ENCODE peak calls at places on chromosome 1, in eight cellular contexts. One of them, this sample, is unnamed.

GRCh38 chr1:25874635-25875153 is 814 bp downstream of the PAQR7 start:
- DNase-seq in mammary epithelial cell: no peak
- DNase-seq in foreskin fibroblast: no peak
- DNase-seq in AG10803: no peak
- DNase-seq in right lobe of liver: no peak
- DNase-seq in astrocyte of the spinal cord: no peak
- DNase-seq in Peyer's patch: no peak
- DNase-seq in GM23338: no peak
- DNase-seq in this sample: no peak

GRCh38 chr1:3504151-3504822 is 49.8 kb downstream of the ARHGEF16 start:
- DNase-seq in mammary epithelial cell: peak
- DNase-seq in foreskin fibroblast: peak
- DNase-seq in AG10803: peak
- DNase-seq in right lobe of liver: no peak
- DNase-seq in astrocyte of the spinal cord: peak
- DNase-seq in Peyer's patch: no peak
- DNase-seq in GM23338: no peak
- DNase-seq in this sample: peak

GRCh38 chr1:234497589-234497988 is 18.6 kb upstream of the TARBP1 start:
- DNase-seq in mammary epithelial cell: no peak
- DNase-seq in foreskin fibroblast: no peak
- DNase-seq in AG10803: no peak
- DNase-seq in right lobe of liver: no peak
- DNase-seq in astrocyte of the spinal cord: no peak
- DNase-seq in Peyer's patch: no peak
- DNase-seq in GM23338: no peak
- DNase-seq in this sample: no peak

GRCh38 chr1:160645386-160646063 is 1.3 kb downstream of the SLAMF1 start:
- DNase-seq in mammary epithelial cell: no peak
- DNase-seq in foreskin fibroblast: no peak
- DNase-seq in AG10803: no peak
- DNase-seq in right lobe of liver: no peak
- DNase-seq in astrocyte of the spinal cord: no peak
- DNase-seq in Peyer's patch: no peak
- DNase-seq in GM23338: no peak
- DNase-seq in this sample: no peak

GRCh38 chr1:228977307-228977706 is 242.0 kb downstream of the RHOU start:
- DNase-seq in mammary epithelial cell: no peak
- DNase-seq in foreskin fibroblast: no peak
- DNase-seq in AG10803: no peak
- DNase-seq in right lobe of liver: no peak
- DNase-seq in astrocyte of the spinal cord: no peak
- DNase-seq in Peyer's patch: no peak
- DNase-seq in GM23338: no peak
- DNase-seq in this sample: no peak

GRCh38 chr1:213983589-213984386 is 4.0 kb upstream of the PROX1 start:
- DNase-seq in mammary epithelial cell: no peak
- DNase-seq in foreskin fibroblast: no peak
- DNase-seq in AG10803: no peak
- DNase-seq in right lobe of liver: peak
- DNase-seq in astrocyte of the spinal cord: no peak
- DNase-seq in Peyer's patch: no peak
- DNase-seq in GM23338: peak
- DNase-seq in this sample: no peak

GRCh38 chr1:55584521-55585401 is 369.6 kb upstream of the USP24 start:
- DNase-seq in mammary epithelial cell: peak
- DNase-seq in foreskin fibroblast: peak
- DNase-seq in AG10803: peak
- DNase-seq in right lobe of liver: no peak
- DNase-seq in astrocyte of the spinal cord: peak
- DNase-seq in Peyer's patch: no peak
- DNase-seq in GM23338: peak
- DNase-seq in this sample: peak

GRCh38 chr1:12519708-12520364 is 98.2 kb downstream of the DHRS3 start:
- DNase-seq in mammary epithelial cell: no peak
- DNase-seq in foreskin fibroblast: no peak
- DNase-seq in AG10803: no peak
- DNase-seq in right lobe of liver: no peak
- DNase-seq in astrocyte of the spinal cord: no peak
- DNase-seq in Peyer's patch: no peak
- DNase-seq in GM23338: no peak
- DNase-seq in this sample: no peak

GRCh38 chr1:204640578-204640977 is 45.0 kb downstream of the LRRN2 start:
- DNase-seq in mammary epithelial cell: no peak
- DNase-seq in foreskin fibroblast: no peak
- DNase-seq in AG10803: no peak
- DNase-seq in right lobe of liver: no peak
- DNase-seq in astrocyte of the spinal cord: no peak
- DNase-seq in Peyer's patch: no peak
- DNase-seq in GM23338: no peak
- DNase-seq in this sample: no peak

GRCh38 chr1:22142315-22143064 is 407 bp downstream of the WNT4 start:
- DNase-seq in mammary epithelial cell: peak
- DNase-seq in foreskin fibroblast: no peak
- DNase-seq in AG10803: peak
- DNase-seq in right lobe of liver: no peak
- DNase-seq in astrocyte of the spinal cord: peak
- DNase-seq in Peyer's patch: no peak
- DNase-seq in GM23338: peak
- DNase-seq in this sample: no peak

GRCh38 chr1:162849711-162850110 is 11.3 kb downstream of the CCDC190 start:
- DNase-seq in mammary epithelial cell: no peak
- DNase-seq in foreskin fibroblast: no peak
- DNase-seq in AG10803: no peak
- DNase-seq in right lobe of liver: no peak
- DNase-seq in astrocyte of the spinal cord: no peak
- DNase-seq in Peyer's patch: no peak
- DNase-seq in GM23338: no peak
- DNase-seq in this sample: no peak

GRCh38 chr1:202671388-202671787 is 38.9 kb downstream of the SYT2 start:
- DNase-seq in mammary epithelial cell: no peak
- DNase-seq in foreskin fibroblast: no peak
- DNase-seq in AG10803: no peak
- DNase-seq in right lobe of liver: peak
- DNase-seq in astrocyte of the spinal cord: no peak
- DNase-seq in Peyer's patch: no peak
- DNase-seq in GM23338: no peak
- DNase-seq in this sample: peak

GRCh38 chr1:182674346-182675246 is 9.8 kb downstream of the RGS8 start:
- DNase-seq in mammary epithelial cell: no peak
- DNase-seq in foreskin fibroblast: no peak
- DNase-seq in AG10803: peak
- DNase-seq in right lobe of liver: no peak
- DNase-seq in astrocyte of the spinal cord: peak
- DNase-seq in Peyer's patch: no peak
- DNase-seq in GM23338: peak
- DNase-seq in this sample: peak

GRCh38 chr1:20463502-20463901 is 22.5 kb downstream of the CAMK2N1 start:
- DNase-seq in mammary epithelial cell: no peak
- DNase-seq in foreskin fibroblast: no peak
- DNase-seq in AG10803: no peak
- DNase-seq in right lobe of liver: no peak
- DNase-seq in astrocyte of the spinal cord: no peak
- DNase-seq in Peyer's patch: no peak
- DNase-seq in GM23338: no peak
- DNase-seq in this sample: no peak

GRCh38 chr1:118898702-118899101 is 89.4 kb downstream of the TBX15 start:
- DNase-seq in mammary epithelial cell: no peak
- DNase-seq in foreskin fibroblast: no peak
- DNase-seq in AG10803: no peak
- DNase-seq in right lobe of liver: no peak
- DNase-seq in astrocyte of the spinal cord: no peak
- DNase-seq in Peyer's patch: no peak
- DNase-seq in GM23338: no peak
- DNase-seq in this sample: no peak

GRCh38 chr1:100767176-100767876 is 47.8 kb downstream of the VCAM1 start:
- DNase-seq in mammary epithelial cell: peak
- DNase-seq in foreskin fibroblast: no peak
- DNase-seq in AG10803: peak
- DNase-seq in right lobe of liver: no peak
- DNase-seq in astrocyte of the spinal cord: peak
- DNase-seq in Peyer's patch: no peak
- DNase-seq in GM23338: no peak
- DNase-seq in this sample: no peak

GRCh38 chr1:96416111-96416595 is 305.4 kb upstream of the PTBP2 start:
- DNase-seq in mammary epithelial cell: peak
- DNase-seq in foreskin fibroblast: peak
- DNase-seq in AG10803: peak
- DNase-seq in right lobe of liver: no peak
- DNase-seq in astrocyte of the spinal cord: peak
- DNase-seq in Peyer's patch: no peak
- DNase-seq in GM23338: no peak
- DNase-seq in this sample: peak

GRCh38 chr1:35202048-35202719 is 9.2 kb upstream of the SFPQ start:
- DNase-seq in mammary epithelial cell: peak
- DNase-seq in foreskin fibroblast: peak
- DNase-seq in AG10803: peak
- DNase-seq in right lobe of liver: peak
- DNase-seq in astrocyte of the spinal cord: peak
- DNase-seq in Peyer's patch: peak
- DNase-seq in GM23338: peak
- DNase-seq in this sample: peak

GRCh38 chr1:180247580-180247979 is 17.5 kb downstream of the LHX4 start:
- DNase-seq in mammary epithelial cell: no peak
- DNase-seq in foreskin fibroblast: no peak
- DNase-seq in AG10803: no peak
- DNase-seq in right lobe of liver: no peak
- DNase-seq in astrocyte of the spinal cord: no peak
- DNase-seq in Peyer's patch: no peak
- DNase-seq in GM23338: no peak
- DNase-seq in this sample: no peak
- TF ChIP-seq CTCF in mammary epithelial cell: no peak
- TF ChIP-seq CTCF in foreskin fibroblast: no peak
- TF ChIP-seq CTCF in AG10803: no peak
- TF ChIP-seq CTCF in right lobe of liver: no peak
- TF ChIP-seq CTCF in astrocyte of the spinal cord: no peak
- TF ChIP-seq CTCF in Peyer's patch: no peak
- TF ChIP-seq CTCF in GM23338: no peak
- TF ChIP-seq CTCF in this sample: no peak

GRCh38 chr1:185159966-185160365 is 3.0 kb downstream of the SWT1 start:
- DNase-seq in mammary epithelial cell: peak
- DNase-seq in foreskin fibroblast: no peak
- DNase-seq in AG10803: no peak
- DNase-seq in right lobe of liver: no peak
- DNase-seq in astrocyte of the spinal cord: no peak
- DNase-seq in Peyer's patch: no peak
- DNase-seq in GM23338: no peak
- DNase-seq in this sample: no peak

GRCh38 chr1:185157599-185158469 is 867 bp downstream of the SWT1 start:
- DNase-seq in mammary epithelial cell: peak
- DNase-seq in foreskin fibroblast: peak
- DNase-seq in AG10803: no peak
- DNase-seq in right lobe of liver: no peak
- DNase-seq in astrocyte of the spinal cord: peak
- DNase-seq in Peyer's patch: no peak
- DNase-seq in GM23338: peak
- DNase-seq in this sample: no peak

GRCh38 chr1:185156321-185156853 is 366 bp downstream of the TRMT1L start:
- DNase-seq in mammary epithelial cell: no peak
- DNase-seq in foreskin fibroblast: peak
- DNase-seq in AG10803: peak
- DNase-seq in right lobe of liver: peak
- DNase-seq in astrocyte of the spinal cord: no peak
- DNase-seq in Peyer's patch: peak
- DNase-seq in GM23338: peak
- DNase-seq in this sample: peak

GRCh38 chr1:185156854-185157598 is at the start of the genes SWT1 and TRMT1L:
- DNase-seq in mammary epithelial cell: peak
- DNase-seq in foreskin fibroblast: peak
- DNase-seq in AG10803: peak
- DNase-seq in right lobe of liver: peak
- DNase-seq in astrocyte of the spinal cord: peak
- DNase-seq in Peyer's patch: peak
- DNase-seq in GM23338: peak
- DNase-seq in this sample: peak

GRCh38 chr1:185158806-185159205 is 1.8 kb downstream of the SWT1 start:
- DNase-seq in mammary epithelial cell: no peak
- DNase-seq in foreskin fibroblast: no peak
- DNase-seq in AG10803: no peak
- DNase-seq in right lobe of liver: no peak
- DNase-seq in astrocyte of the spinal cord: no peak
- DNase-seq in Peyer's patch: no peak
- DNase-seq in GM23338: no peak
- DNase-seq in this sample: no peak
- H3K4me3 ChIP-seq in mammary epithelial cell: no peak
- H3K4me3 ChIP-seq in foreskin fibroblast: no peak
- H3K4me3 ChIP-seq in AG10803: no peak
- H3K4me3 ChIP-seq in right lobe of liver: no peak
- H3K4me3 ChIP-seq in astrocyte of the spinal cord: no peak
- H3K4me3 ChIP-seq in Peyer's patch: no peak
- H3K4me3 ChIP-seq in GM23338: no peak
- H3K4me3 ChIP-seq in this sample: no peak

GRCh38 chr1:222543817-222544216 is 4.1 kb downstream of the HHIPL2 start:
- DNase-seq in mammary epithelial cell: no peak
- DNase-seq in foreskin fibroblast: no peak
- DNase-seq in AG10803: no peak
- DNase-seq in right lobe of liver: no peak
- DNase-seq in astrocyte of the spinal cord: no peak
- DNase-seq in Peyer's patch: no peak
- DNase-seq in GM23338: peak
- DNase-seq in this sample: no peak
- TF ChIP-seq CTCF in mammary epithelial cell: no peak
- TF ChIP-seq CTCF in foreskin fibroblast: no peak
- TF ChIP-seq CTCF in AG10803: no peak
- TF ChIP-seq CTCF in right lobe of liver: no peak
- TF ChIP-seq CTCF in astrocyte of the spinal cord: no peak
- TF ChIP-seq CTCF in Peyer's patch: no peak
- TF ChIP-seq CTCF in GM23338: peak
- TF ChIP-seq CTCF in this sample: no peak

GRCh38 chr1:154353966-154354365 is 28.6 kb downstream of the ATP8B2 start:
- DNase-seq in mammary epithelial cell: no peak
- DNase-seq in foreskin fibroblast: no peak
- DNase-seq in AG10803: no peak
- DNase-seq in right lobe of liver: no peak
- DNase-seq in astrocyte of the spinal cord: no peak
- DNase-seq in Peyer's patch: no peak
- DNase-seq in GM23338: no peak
- DNase-seq in this sample: no peak
- H3K4me3 ChIP-seq in mammary epithelial cell: no peak
- H3K4me3 ChIP-seq in foreskin fibroblast: no peak
- H3K4me3 ChIP-seq in AG10803: no peak
- H3K4me3 ChIP-seq in right lobe of liver: no peak
- H3K4me3 ChIP-seq in astrocyte of the spinal cord: no peak
- H3K4me3 ChIP-seq in Peyer's patch: no peak
- H3K4me3 ChIP-seq in GM23338: no peak
- H3K4me3 ChIP-seq in this sample: no peak